ENCODE peak calls at places on chromosomes 11 and 22, in nine cellular contexts. X is T-cell; D is stimulated activated CD8-positive, alpha-beta memory T cell treated with anti-CD3 and anti-CD28 coated beads, Interleukin-15, amount 100 ng/mL, for 24 hours; U is foreskin keratinocyte; H is AG04450; P is RPMI8226; E is substantia nigra; J is sigmoid colon; I is MCF 10A. A is an unnamed sample.

GRCh38 chr11:46049325-46049860 is 71.9 kb downstream of the PHF21A start:
- DNase-seq in D (no peak), X (no peak), P (no peak), J (no peak), H (no peak), U (no peak), E (no peak), I (no peak), A (peak)

GRCh38 chr11:2794419-2794795 is 91.2 kb downstream of the CDKN1C start:
- DNase-seq in U (no peak), H (no peak), E (no peak), X (no peak), P (no peak), J (peak), D (no peak), I (no peak), A (no peak)

GRCh38 chr11:45087761-45088160 is 58.7 kb upstream of the PRDM11 start:
- DNase-seq in H (no peak), I (no peak), D (no peak), E (no peak), P (no peak), J (no peak), X (no peak), U (no peak), A (no peak)

GRCh38 chr11:126352934-126353801 is 2.3 kb upstream of the ST3GAL4 start:
- DNase-seq in H (no peak), I (peak), D (no peak), E (no peak), U (peak), X (no peak), P (peak), J (no peak), A (no peak)

GRCh38 chr11:44983786-44984185 is 33.1 kb upstream of the TP53I11 start:
- DNase-seq in P (no peak), E (no peak), H (no peak), J (peak), I (no peak), X (no peak), D (no peak), U (no peak), A (no peak)

GRCh38 chr11:105189586-105189985 is 50.0 kb upstream of the CARD18 start:
- DNase-seq in U (no peak), E (no peak), I (peak), J (no peak), D (no peak), P (no peak), H (no peak), X (no peak), A (no peak)

GRCh38 chr11:95705485-95706124 is 84.0 kb downstream of the FAM76B start:
- DNase-seq in H (peak), E (peak), U (peak), P (peak), J (peak), I (peak), D (peak), X (peak), A (peak)

GRCh38 chr11:19546325-19546724 is 166.3 kb upstream of the NAV2 start:
- DNase-seq in I (no peak), U (no peak), J (no peak), E (no peak), X (no peak), H (no peak), P (no peak), D (no peak), A (no peak)

GRCh38 chr22:43481528-43482309 is 69.9 kb downstream of the MPPED1 start:
- DNase-seq in P (peak), J (no peak), D (no peak), H (no peak), X (peak), I (peak), U (no peak), E (no peak), A (no peak)

GRCh38 chr22:35552186-35552842 is 11.7 kb downstream of the RASD2 start:
- DNase-seq in E (no peak), H (no peak), D (peak), P (peak), X (peak), J (no peak), I (no peak), U (no peak), A (peak)

GRCh38 chr11:46465683-46466082 is 74.1 kb upstream of the CHRM4 start:
- DNase-seq in U (no peak), H (no peak), D (no peak), X (no peak), J (no peak), P (no peak), E (no peak), I (no peak), A (no peak)

GRCh38 chr11:78535027-78535426 is 39.6 kb downstream of the NARS2 start:
- DNase-seq in H (no peak), I (no peak), J (no peak), X (no peak), U (no peak), D (no peak), E (no peak), P (no peak), A (no peak)

GRCh38 chr22:48752451-48753380 is 1075.0 kb downstream of the BRD1 start:
- DNase-seq in J (peak), U (no peak), P (no peak), D (no peak), H (no peak), X (no peak), I (no peak), E (no peak), A (no peak)

GRCh38 chr11:95884364-95884763 is 39.5 kb downstream of the MTMR2 start:
- DNase-seq in X (no peak), H (no peak), E (no peak), D (no peak), I (peak), J (no peak), P (no peak), U (peak), A (no peak)

GRCh38 chr22:45934659-45935341 is 42.2 kb downstream of the WNT7B start:
- DNase-seq in H (peak), U (peak), X (no peak), I (peak), E (no peak), J (no peak), P (peak), D (no peak), A (peak)

GRCh38 chr22:32043391-32043790 is 330 bp downstream of the SLC5A1 start:
- DNase-seq in D (no peak), X (no peak), E (no peak), P (no peak), H (no peak), J (no peak), U (no peak), I (no peak), A (no peak)

GRCh38 chr11:103959279-103959930 is 77.0 kb upstream of the DDI1 start:
- DNase-seq in D (no peak), J (no peak), H (no peak), I (no peak), E (no peak), X (no peak), U (no peak), P (no peak), A (no peak)

GRCh38 chr11:30488304-30488998 is 97.7 kb downstream of the MPPED2 start:
- DNase-seq in D (no peak), U (peak), H (peak), X (no peak), I (peak), P (peak), J (no peak), E (no peak), A (peak)

GRCh38 chr11:117868815-117869642 is 7.4 kb downstream of the FXYD6 start:
- DNase-seq in H (no peak), I (no peak), X (no peak), E (no peak), J (no peak), P (no peak), U (no peak), D (no peak), A (no peak)

GRCh38 chr11:104623518-104623917 is 274.7 kb downstream of the CASP12 start:
- DNase-seq in H (no peak), D (no peak), I (peak), U (peak), E (no peak), J (no peak), X (no peak), P (no peak), A (no peak)

GRCh38 chr22:44047891-44048301 is 23.8 kb downstream of the PARVB start:
- DNase-seq in U (no peak), H (no peak), D (no peak), I (no peak), E (no peak), P (peak), X (no peak), J (no peak), A (no peak)

GRCh38 chr11:70901951-70902521 is 350.3 kb downstream of the SHANK2 start:
- DNase-seq in X (no peak), U (no peak), D (no peak), I (no peak), H (no peak), P (peak), J (peak), E (no peak), A (no peak)

GRCh38 chr11:83818349-83818748 is 532.2 kb upstream of the CCDC90B start:
- DNase-seq in P (no peak), J (no peak), X (no peak), I (peak), D (no peak), U (no peak), H (no peak), E (no peak), A (no peak)

GRCh38 chr11:73203790-73204189 is 14.3 kb upstream of the P2RY2 start:
- DNase-seq in I (no peak), J (peak), P (no peak), H (no peak), U (no peak), X (no peak), E (no peak), D (no peak), A (no peak)

GRCh38 chr11:8263109-8263768 is 439 bp downstream of the LMO1 start:
- DNase-seq in I (no peak), E (no peak), U (no peak), D (no peak), X (no peak), P (no peak), J (peak), H (no peak), A (peak)

GRCh38 chr11:118610773-118611432 is 3.5 kb downstream of the PHLDB1 start:
- DNase-seq in D (peak), I (peak), P (peak), J (peak), U (no peak), H (no peak), X (peak), E (no peak), A (no peak)